ENCODE peak calls at places on chromosome 16, in six cellular contexts. One of them, this sample, is unnamed.

GRCh38 chr16:67650023-67650422 is 5.1 kb downstream of the CARMIL2 start:
- DNase-seq in IMR-90: no peak
- DNase-seq in trophoblast cell: no peak
- DNase-seq in neuronal stem cell: no peak
- DNase-seq in H9: no peak
- DNase-seq in H1: no peak
- DNase-seq in this sample: no peak

GRCh38 chr16:88331989-88332920 is 50.5 kb upstream of the ZNF469 start:
- DNase-seq in IMR-90: peak; percentile 100
- DNase-seq in trophoblast cell: peak; percentile 30
- DNase-seq in neuronal stem cell: no peak
- DNase-seq in H9: no peak
- DNase-seq in H1: no peak
- DNase-seq in this sample: peak; percentile 100

GRCh38 chr16:2224183-2224486 is 744 bp downstream of the E4F1 start:
- DNase-seq in IMR-90: peak; percentile 42
- DNase-seq in trophoblast cell: no peak
- DNase-seq in neuronal stem cell: no peak
- DNase-seq in H9: no peak
- DNase-seq in H1: no peak
- DNase-seq in this sample: no peak

GRCh38 chr16:57757326-57757786 is 21.8 kb downstream of the KATNB1 start:
- DNase-seq in IMR-90: peak; percentile 69
- DNase-seq in trophoblast cell: peak; percentile 73
- DNase-seq in neuronal stem cell: peak; percentile 74
- DNase-seq in H9: peak; percentile 87
- DNase-seq in H1: peak; percentile 99
- DNase-seq in this sample: peak; percentile 79

GRCh38 chr16:1902547-1903219 is 15.5 kb downstream of the HS3ST6 start:
- DNase-seq in IMR-90: no peak
- DNase-seq in trophoblast cell: no peak
- DNase-seq in neuronal stem cell: no peak
- DNase-seq in H9: no peak
- DNase-seq in H1: no peak
- DNase-seq in this sample: no peak

GRCh38 chr16:89444151-89444723 is 46.1 kb downstream of the ANKRD11 start:
- DNase-seq in IMR-90: no peak
- DNase-seq in trophoblast cell: no peak
- DNase-seq in neuronal stem cell: no peak
- DNase-seq in H9: no peak
- DNase-seq in H1: no peak
- DNase-seq in this sample: no peak

GRCh38 chr16:89001117-89002027 is 24.4 kb upstream of the CBFA2T3 start:
- DNase-seq in IMR-90: no peak
- DNase-seq in trophoblast cell: no peak
- DNase-seq in neuronal stem cell: no peak
- DNase-seq in H9: peak; percentile 70
- DNase-seq in H1: peak; percentile 74
- DNase-seq in this sample: no peak

GRCh38 chr16:16025214-16025968 is 76.0 kb downstream of the ABCC1 start:
- DNase-seq in IMR-90: peak; percentile 97
- DNase-seq in trophoblast cell: no peak
- DNase-seq in neuronal stem cell: no peak
- DNase-seq in H9: no peak
- DNase-seq in H1: no peak
- DNase-seq in this sample: peak; percentile 72

GRCh38 chr16:70290949-70291519 is 1.7 kb upstream of the AARS1 start:
- DNase-seq in IMR-90: peak; percentile 72
- DNase-seq in trophoblast cell: no peak
- DNase-seq in neuronal stem cell: no peak
- DNase-seq in H9: no peak
- DNase-seq in H1: no peak
- DNase-seq in this sample: peak; percentile 76

GRCh38 chr16:89404561-89404960 is 85.8 kb downstream of the ANKRD11 start:
- DNase-seq in IMR-90: no peak
- DNase-seq in trophoblast cell: no peak
- DNase-seq in neuronal stem cell: no peak
- DNase-seq in H9: no peak
- DNase-seq in H1: no peak
- DNase-seq in this sample: no peak

GRCh38 chr16:23755484-23755809 is 621 bp downstream of the CHP2 start:
- DNase-seq in IMR-90: no peak
- DNase-seq in trophoblast cell: no peak
- DNase-seq in neuronal stem cell: no peak
- DNase-seq in H9: no peak
- DNase-seq in H1: no peak
- DNase-seq in this sample: no peak

GRCh38 chr16:23757116-23757515 is 2.3 kb downstream of the CHP2 start:
- DNase-seq in IMR-90: no peak
- DNase-seq in trophoblast cell: no peak
- DNase-seq in neuronal stem cell: no peak
- DNase-seq in H9: no peak
- DNase-seq in H1: no peak
- DNase-seq in this sample: no peak

GRCh38 chr16:23754594-23755483 is at the start of gene CHP2:
- DNase-seq in IMR-90: no peak
- DNase-seq in trophoblast cell: no peak
- DNase-seq in neuronal stem cell: no peak
- DNase-seq in H9: peak; percentile 58
- DNase-seq in H1: no peak
- DNase-seq in this sample: no peak

GRCh38 chr16:23753908-23754593 is 775 bp upstream of the CHP2 start:
- DNase-seq in IMR-90: no peak
- DNase-seq in trophoblast cell: no peak
- DNase-seq in neuronal stem cell: no peak
- DNase-seq in H9: no peak
- DNase-seq in H1: no peak
- DNase-seq in this sample: no peak

DNA sequence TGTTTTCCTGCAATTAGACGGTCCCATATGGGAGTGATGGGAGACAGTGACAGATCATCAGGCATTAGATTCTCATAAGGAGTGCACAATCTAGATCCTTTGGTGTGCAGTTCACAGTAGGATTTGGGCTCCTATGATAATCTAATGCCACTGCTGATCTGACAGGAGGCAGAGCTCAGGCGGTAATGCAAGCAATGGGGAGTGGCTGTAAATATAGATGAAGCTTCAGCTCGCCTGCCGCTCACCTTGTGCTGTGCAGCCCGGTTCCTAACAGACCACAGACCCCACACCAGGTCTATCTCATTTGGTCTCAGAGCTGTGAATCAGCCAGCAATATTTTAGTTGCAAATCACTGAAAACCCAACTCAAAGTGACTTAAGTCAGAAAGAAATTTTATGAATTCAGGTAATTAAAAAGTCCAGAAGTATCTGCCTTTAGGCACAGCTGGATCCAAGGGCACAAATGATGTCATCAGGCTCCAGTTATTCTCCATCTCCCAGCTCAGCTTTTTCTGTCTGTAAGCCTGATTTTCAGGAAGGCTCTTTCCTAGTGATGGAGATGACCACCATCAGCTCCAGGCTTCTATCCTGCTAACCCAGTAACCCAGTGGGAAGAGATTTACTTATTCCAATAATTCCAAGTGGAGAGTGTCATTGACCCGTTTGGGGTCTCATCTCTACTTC is 3.3 kb downstream of the CHP2 start:
- DNase-seq in IMR-90: no peak
- DNase-seq in trophoblast cell: no peak
- DNase-seq in neuronal stem cell: no peak
- DNase-seq in H9: no peak
- DNase-seq in H1: no peak
- DNase-seq in this sample: no peak
- H3K14ac ChIP-seq in IMR-90: no peak overlapping the region
- H3K14ac ChIP-seq in trophoblast cell: no peak overlapping the region
- H3K14ac ChIP-seq in neuronal stem cell: no peak overlapping the region
- H3K14ac ChIP-seq in H9: no peak overlapping the region
- H3K14ac ChIP-seq in H1: no peak overlapping the region
- H3K14ac ChIP-seq in this sample: no peak overlapping the region

GRCh38 chr16:82754716-82755513 is 128.1 kb downstream of the CDH13 start:
- DNase-seq in IMR-90: no peak
- DNase-seq in trophoblast cell: no peak
- DNase-seq in neuronal stem cell: no peak
- DNase-seq in H9: no peak
- DNase-seq in H1: no peak
- DNase-seq in this sample: no peak
- H3K27ac ChIP-seq in IMR-90: no peak overlapping the region
- H3K27ac ChIP-seq in trophoblast cell: no peak overlapping the region
- H3K27ac ChIP-seq in neuronal stem cell: no peak overlapping the region
- H3K27ac ChIP-seq in H9: no peak overlapping the region
- H3K27ac ChIP-seq in H1: no peak overlapping the region
- H3K27ac ChIP-seq in this sample: no peak overlapping the region

GRCh38 chr16:4703906-4704305 is 10.5 kb downstream of the NUDT16L1 start:
- DNase-seq in IMR-90: no peak
- DNase-seq in trophoblast cell: no peak
- DNase-seq in neuronal stem cell: no peak
- DNase-seq in H9: no peak
- DNase-seq in H1: no peak
- DNase-seq in this sample: no peak
- H3K14ac ChIP-seq in IMR-90: no peak overlapping the region
- H3K14ac ChIP-seq in trophoblast cell: no peak overlapping the region
- H3K14ac ChIP-seq in neuronal stem cell: no peak overlapping the region
- H3K14ac ChIP-seq in H9: no peak overlapping the region
- H3K14ac ChIP-seq in H1: no peak overlapping the region
- H3K14ac ChIP-seq in this sample: no peak overlapping the region

GRCh38 chr16:66155933-66156332 is 210.6 kb upstream of the CDH5 start:
- DNase-seq in IMR-90: no peak
- DNase-seq in trophoblast cell: no peak
- DNase-seq in neuronal stem cell: no peak
- DNase-seq in H9: no peak
- DNase-seq in H1: no peak
- DNase-seq in this sample: no peak

GRCh38 chr16:66152841-66153525 is 213.5 kb upstream of the CDH5 start:
- DNase-seq in IMR-90: peak; percentile 89
- DNase-seq in trophoblast cell: no peak
- DNase-seq in neuronal stem cell: no peak
- DNase-seq in H9: no peak
- DNase-seq in H1: no peak
- DNase-seq in this sample: peak; percentile 68

GRCh38 chr16:66156538-66156937 is 210.0 kb upstream of the CDH5 start:
- DNase-seq in IMR-90: no peak
- DNase-seq in trophoblast cell: no peak
- DNase-seq in neuronal stem cell: no peak
- DNase-seq in H9: no peak
- DNase-seq in H1: no peak
- DNase-seq in this sample: no peak

GRCh38 chr16:66150691-66151090 is 215.8 kb upstream of the CDH5 start:
- DNase-seq in IMR-90: peak; percentile 28
- DNase-seq in trophoblast cell: no peak
- DNase-seq in neuronal stem cell: no peak
- DNase-seq in H9: no peak
- DNase-seq in H1: no peak
- DNase-seq in this sample: peak; percentile 29

DNA sequence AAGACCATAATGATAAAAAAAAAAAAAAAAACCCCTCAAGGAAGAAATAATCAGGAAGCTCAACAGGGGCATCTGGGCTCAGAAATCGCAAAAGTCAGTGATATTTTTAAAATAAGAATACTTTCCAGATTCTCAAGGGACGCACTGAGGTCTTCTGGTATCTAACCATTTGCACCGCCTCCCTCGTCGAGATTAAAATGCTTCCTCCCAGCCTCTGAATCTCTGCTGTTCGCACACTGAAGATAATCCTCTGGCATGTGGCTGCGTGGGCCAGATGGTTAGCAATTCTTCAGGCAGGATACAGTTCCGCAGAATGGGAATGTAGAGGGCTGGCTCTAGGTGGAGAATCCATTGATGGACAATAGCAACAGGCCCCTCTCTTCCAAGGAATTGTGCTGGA is 211.7 kb upstream of the CDH5 start:
- DNase-seq in IMR-90: no peak
- DNase-seq in trophoblast cell: no peak
- DNase-seq in neuronal stem cell: no peak
- DNase-seq in H9: no peak
- DNase-seq in H1: no peak
- DNase-seq in this sample: no peak
- H3K27ac ChIP-seq in IMR-90: no peak overlapping the region
- H3K27ac ChIP-seq in trophoblast cell: no peak overlapping the region
- H3K27ac ChIP-seq in neuronal stem cell: no peak overlapping the region
- H3K27ac ChIP-seq in H9: no peak overlapping the region
- H3K27ac ChIP-seq in H1: no peak overlapping the region
- H3K27ac ChIP-seq in this sample: no peak overlapping the region

DNA sequence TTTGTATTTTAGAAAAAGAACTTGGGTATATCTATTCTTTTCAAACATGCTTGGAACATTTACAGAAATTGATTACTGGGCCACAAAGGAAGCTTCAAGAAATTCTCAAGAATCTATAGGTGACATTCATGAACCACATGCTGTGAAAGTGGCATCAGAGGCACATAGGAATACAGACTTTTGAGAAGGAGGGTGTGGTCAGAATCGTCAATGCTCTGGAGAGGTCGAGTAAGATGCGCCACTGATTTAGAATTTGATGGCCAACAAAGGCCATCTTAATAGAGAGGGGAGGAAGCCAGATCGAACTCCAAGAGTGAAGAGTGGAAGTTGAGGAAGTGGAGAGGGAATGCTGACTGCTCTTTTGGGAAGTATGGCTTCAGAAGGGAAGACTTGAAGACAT is 3.5 kb upstream of the NSMCE1 start:
- DNase-seq in IMR-90: no peak
- DNase-seq in trophoblast cell: no peak
- DNase-seq in neuronal stem cell: no peak
- DNase-seq in H9: no peak
- DNase-seq in H1: no peak
- DNase-seq in this sample: no peak
- H3K14ac ChIP-seq in IMR-90: no peak overlapping the region
- H3K14ac ChIP-seq in trophoblast cell: no peak overlapping the region
- H3K14ac ChIP-seq in neuronal stem cell: no peak overlapping the region
- H3K14ac ChIP-seq in H9: no peak overlapping the region
- H3K14ac ChIP-seq in H1: no peak overlapping the region
- H3K14ac ChIP-seq in this sample: no peak overlapping the region

This sample was measured in mesenchymal stem cell.